ENCODE peak calls at places on chromosomes 3 and 15, in ten cellular contexts. X is small intestine, E is tibial artery, L is heart left ventricle, F is HCT116, Z is brain microvascular endothelial cell, M is Caco-2, W is endothelial cell of umbilical vein, V is left lung, U is PC-9. Y is an unnamed sample.
A peak's percentile ranks its signal among the peaks of the same experiment; 100 is the strongest.

GRCh38 chr15:29740692-29741311 is 81.5 kb downstream of the TJP1 start:
- DNase-seq in X (peak; percentile 11), E (no peak), L (no peak), F (no peak), Z (no peak), M (peak; percentile 44), W (no peak), V (no peak), U (no peak), Y (no peak)

GRCh38 chr15:93948728-93949127 is 282.6 kb upstream of the MCTP2 start:
- DNase-seq in X (no peak), E (no peak), L (no peak), F (no peak), Z (no peak), M (no peak), W (no peak), V (no peak), U (no peak), Y (no peak)

GRCh38 chr3:150469031-150469930 is 61.2 kb downstream of the TSC22D2 start:
- DNase-seq in X (peak; percentile 51), E (peak; percentile 70), L (peak; percentile 69), F (peak; percentile 68), Z (peak; percentile 95), M (peak; percentile 43), W (peak; percentile 88), V (peak; percentile 41), U (peak; percentile 76), Y (no peak)

GRCh38 chr3:36991923-36992805 is 767 bp downstream of the EPM2AIP1 start:
- DNase-seq in X (no peak), E (no peak), L (no peak), F (no peak), Z (peak; percentile 54), M (peak; percentile 11), W (no peak), V (no peak), U (no peak), Y (no peak)

GRCh38 chr15:70426065-70426821 is 328.5 kb upstream of the TLE3 start:
- DNase-seq in X (no peak), E (no peak), L (no peak), F (no peak), Z (no peak), M (no peak), W (no peak), V (no peak), U (no peak), Y (no peak)

GRCh38 chr15:81413851-81414250 is 39.8 kb upstream of the TMC3 start:
- DNase-seq in X (no peak), E (no peak), L (no peak), F (no peak), Z (no peak), M (no peak), W (no peak), V (no peak), U (no peak), Y (no peak)

GRCh38 chr3:59559721-59560514 is 510.1 kb upstream of the CFAP20DC start:
- DNase-seq in X (no peak), E (no peak), L (no peak), F (peak; percentile 23), Z (peak; percentile 98), M (no peak), W (no peak), V (no peak), U (peak; percentile 9), Y (no peak)

GRCh38 chr3:82202254-82202653 is 440.8 kb upstream of the GBE1 start:
- DNase-seq in X (no peak), E (no peak), L (no peak), F (no peak), Z (no peak), M (no peak), W (no peak), V (no peak), U (no peak), Y (no peak)

GRCh38 chr3:132721479-132722164 is 587 bp downstream of the NPHP3 start:
- DNase-seq in X (peak; percentile 45), E (peak; percentile 66), L (peak; percentile 73), F (no peak), Z (peak; percentile 76), M (peak; percentile 76), W (no peak), V (peak; percentile 78), U (peak; percentile 67), Y (peak; percentile 87)

DNA sequence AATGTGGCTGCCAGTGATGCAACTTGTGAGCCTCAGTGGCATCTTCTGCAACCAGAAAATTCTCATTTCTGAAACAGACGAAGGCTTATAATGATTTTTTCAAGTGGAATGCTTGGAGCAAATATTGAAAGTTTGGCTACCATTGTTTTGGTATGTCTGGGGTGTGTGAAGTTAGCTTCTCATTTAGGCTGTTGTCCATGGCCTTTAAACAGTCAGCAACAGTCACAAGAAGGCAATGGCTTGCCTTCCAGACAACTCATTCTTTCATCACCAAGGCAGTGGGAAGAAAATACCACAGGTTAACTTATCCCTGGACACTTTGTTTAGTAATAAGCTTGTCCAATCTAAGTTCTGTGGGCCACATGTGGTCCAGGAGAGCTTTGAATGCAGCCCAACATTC is 4.7 kb upstream of the BNC1 start:
- DNase-seq in X (no peak), E (no peak), L (no peak), F (no peak), Z (no peak), M (no peak), W (no peak), V (no peak), U (no peak), Y (no peak)
- H3K27me3 ChIP-seq in X (peaks cover 3% of the 10 kb centered on the region), E (no peaks in the 10 kb centered on the region), L (peaks cover 5% of the 10 kb centered on the region), F (no peaks in the 10 kb centered on the region), Z (no peaks in the 10 kb centered on the region), M (no peaks in the 10 kb centered on the region), W (no peaks in the 10 kb centered on the region), V (peaks cover 63% of the 10 kb centered on the region), U (no peaks in the 10 kb centered on the region), Y (peaks cover 23% of the 10 kb centered on the region)

GRCh38 chr15:40437754-40438687 is 2.7 kb upstream of the BAHD1 start:
- DNase-seq in X (no peak), E (no peak), L (no peak), F (no peak), Z (no peak), M (no peak), W (no peak), V (no peak), U (no peak), Y (no peak)

GRCh38 chr15:40436116-40436891 is 4.4 kb upstream of the BAHD1 start:
- DNase-seq in X (peak; percentile 36), E (no peak), L (no peak), F (no peak), Z (no peak), M (peak; percentile 42), W (no peak), V (no peak), U (no peak), Y (no peak)

GRCh38 chr15:40438712-40439111 is 2.0 kb upstream of the BAHD1 start:
- DNase-seq in X (no peak), E (no peak), L (no peak), F (no peak), Z (no peak), M (no peak), W (no peak), V (no peak), U (no peak), Y (no peak)

GRCh38 chr15:40435331-40436089 is 5.2 kb upstream of the BAHD1 start:
- DNase-seq in X (no peak), E (no peak), L (no peak), F (no peak), Z (no peak), M (no peak), W (no peak), V (no peak), U (no peak), Y (no peak)

DNA sequence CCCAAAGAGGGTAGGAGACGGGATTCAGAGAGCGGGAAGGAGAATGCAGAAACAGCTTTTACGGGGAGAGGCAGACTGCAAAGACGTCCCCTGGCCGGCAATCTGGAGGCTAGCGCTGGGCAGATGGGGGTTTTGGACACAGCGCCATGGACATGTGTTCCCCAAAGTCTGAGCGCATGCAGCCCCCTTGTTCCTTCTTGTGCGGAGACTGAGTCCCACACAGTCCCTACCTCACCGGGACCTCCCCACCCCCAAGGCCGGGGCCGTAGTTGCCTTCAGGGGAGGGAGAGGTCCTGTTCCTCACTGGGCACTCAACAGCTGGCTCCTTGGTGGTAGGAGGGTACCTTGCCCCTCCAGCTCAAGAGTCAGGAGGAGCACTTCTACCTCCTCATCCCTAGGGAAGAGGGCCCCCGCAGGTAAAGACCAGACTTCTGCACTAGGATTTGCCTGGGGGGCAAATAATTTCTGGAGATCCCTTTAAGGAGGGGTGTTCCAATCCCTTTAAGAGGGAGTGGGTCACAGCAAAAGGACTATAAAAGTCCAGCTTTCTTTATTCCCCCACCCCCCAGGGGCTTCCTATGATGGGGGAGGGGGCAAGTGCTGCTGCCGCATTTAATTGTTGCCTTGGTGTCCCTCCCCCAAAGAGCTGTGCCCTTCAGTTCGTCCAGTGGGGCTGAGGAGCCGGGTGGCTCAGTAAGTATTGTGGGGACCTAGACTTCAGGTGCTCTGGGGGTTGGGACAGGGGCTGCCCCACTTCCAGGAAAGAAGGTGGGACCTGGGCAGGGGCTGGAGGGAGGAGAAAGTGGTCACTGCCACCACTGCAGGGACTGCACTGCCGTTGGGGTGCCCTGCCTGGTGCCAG is 3.6 kb upstream of the BAHD1 start:
- DNase-seq in X (no peak), E (no peak), L (no peak), F (no peak), Z (no peak), M (no peak), W (no peak), V (no peak), U (no peak), Y (no peak)
- H3K4me3 ChIP-seq in X (no peak overlapping the region), E (peak overlapping the region; percentile 48), L (peak overlapping the region; percentile 54), F (no peak overlapping the region), Z (no peak overlapping the region), M (no peak overlapping the region), W (no peak overlapping the region), V (no peak overlapping the region), U (no peak overlapping the region), Y (peak overlapping the region; percentile 48)

DNA sequence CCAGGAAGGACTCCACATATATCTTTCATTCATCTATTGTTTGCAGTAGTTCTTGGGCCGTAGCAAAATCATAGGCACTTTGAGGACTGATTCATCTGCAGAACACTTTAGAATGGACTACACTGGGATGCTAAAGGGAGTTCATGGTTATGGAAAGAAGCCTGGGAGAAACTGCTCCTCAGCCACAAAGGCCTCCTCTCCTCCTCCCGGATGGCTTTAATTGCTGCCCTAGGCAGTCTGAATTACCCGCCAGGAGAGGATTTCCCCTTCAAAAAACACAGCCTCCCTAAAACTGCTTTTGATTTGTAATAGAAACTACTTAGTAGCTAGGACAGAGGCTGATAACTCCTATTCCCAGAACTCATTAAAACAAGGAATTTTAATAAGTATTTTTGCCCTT is 4.6 kb downstream of the TMEM266 start:
- DNase-seq in X (no peak), E (no peak), L (no peak), F (no peak), Z (no peak), M (no peak), W (no peak), V (no peak), U (no peak), Y (no peak)
- H3K27me3 ChIP-seq in X (peaks cover 3% of the 10 kb centered on the region), E (no peaks in the 10 kb centered on the region), L (peaks cover 7% of the 10 kb centered on the region), F (peaks cover 22% of the 10 kb centered on the region), Z (peaks cover 46% of the 10 kb centered on the region), M (no peaks in the 10 kb centered on the region), W (peaks cover 61% of the 10 kb centered on the region), V (peaks cover 45% of the 10 kb centered on the region), U (peaks cover 13% of the 10 kb centered on the region), Y (peaks cover 10% of the 10 kb centered on the region)

DNA sequence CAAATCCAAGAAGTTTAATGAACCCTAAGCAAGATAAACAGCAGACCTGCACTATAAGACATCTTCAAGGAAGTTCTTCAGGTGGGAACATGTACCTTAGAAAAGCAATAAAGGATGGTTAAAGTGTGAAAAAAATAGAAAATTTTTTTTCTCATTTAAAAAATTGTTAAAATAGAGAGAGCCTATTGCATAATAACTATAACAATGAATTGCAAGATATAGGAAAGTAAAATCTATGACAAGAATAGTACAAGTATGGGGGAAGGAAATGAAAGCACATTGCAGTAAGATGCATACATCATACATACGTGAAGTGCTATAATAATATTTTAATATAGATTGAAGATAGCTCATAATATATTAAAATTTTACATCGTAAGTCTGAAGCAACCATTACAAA is 310.1 kb upstream of the KCNMB2 start:
- DNase-seq in X (no peak), E (no peak), L (no peak), F (no peak), Z (no peak), M (no peak), W (no peak), V (no peak), U (no peak), Y (no peak)
- H3K4me3 ChIP-seq in X (no peak overlapping the region), E (no peak overlapping the region), L (no peak overlapping the region), F (no peak overlapping the region), Z (no peak overlapping the region), M (no peak overlapping the region), W (no peak overlapping the region), V (no peak overlapping the region), U (no peak overlapping the region), Y (no peak overlapping the region)